ENCODE peak calls at places on chromosomes 1 and 21, in nine cellular contexts. L, E, X, Z, W, K, I, V and D are unnamed samples.

GRCh38 chr21:39705849-39706248 is 39.1 kb upstream of the IGSF5 start:
- DNase-seq in Z (no peak), I (peak; percentile 41), K (no peak), E (no peak), X (peak; percentile 38), V (no peak), W (no peak), L (no peak), D (no peak)

GRCh38 chr21:38768385-38769071 is 37.2 kb upstream of the ETS2 start:
- DNase-seq in E (no peak), L (no peak), X (peak; percentile 95), V (no peak), K (peak; percentile 5), W (no peak), I (peak; percentile 92), Z (no peak), D (no peak)

GRCh38 chr1:44327679-44328491 is 27.2 kb downstream of the ERI3 start:
- DNase-seq in W (no peak), K (no peak), I (peak; percentile 99), Z (peak; percentile 94), V (no peak), X (peak; percentile 100), L (peak; percentile 74), E (peak; percentile 73), D (peak; percentile 92)

GRCh38 chr1:199460933-199461332 is 566.6 kb upstream of the NR5A2 start:
- DNase-seq in Z (no peak), X (peak; percentile 17), L (no peak), I (no peak), E (no peak), W (no peak), V (no peak), K (no peak), D (no peak)

GRCh38 chr1:112614460-112615065 is 4.4 kb downstream of the ST7L start:
- DNase-seq in L (no peak), E (peak; percentile 31), X (peak; percentile 64), K (no peak), W (no peak), V (no peak), I (peak; percentile 80), Z (no peak), D (no peak)

GRCh38 chr1:59061876-59062275 is 235.0 kb upstream of the FGGY start:
- DNase-seq in I (peak; percentile 95), K (no peak), W (no peak), E (no peak), L (no peak), V (peak; percentile 10), X (peak; percentile 87), Z (peak; percentile 90), D (no peak)

GRCh38 chr1:110005971-110006370 is 21.4 kb downstream of the AHCYL1 start:
- DNase-seq in Z (no peak), L (no peak), X (peak; percentile 48), I (peak; percentile 46), K (no peak), W (no peak), V (no peak), E (no peak), D (no peak)

GRCh38 chr1:28751315-28752056 is 14.7 kb downstream of the YTHDF2 start:
- DNase-seq in E (no peak), X (peak; percentile 83), I (peak; percentile 30), V (no peak), L (no peak), W (no peak), Z (no peak), K (no peak), D (no peak)

GRCh38 chr1:22627331-22627730 is 9.1 kb upstream of the C1QA start:
- DNase-seq in K (no peak), L (no peak), W (no peak), E (no peak), I (no peak), Z (no peak), X (no peak), V (no peak), D (no peak)

GRCh38 chr1:67948155-67949075 is 102.0 kb downstream of the DIRAS3 start:
- DNase-seq in L (no peak), K (no peak), E (no peak), Z (no peak), V (no peak), I (peak; percentile 86), W (no peak), X (peak; percentile 88), D (no peak)

GRCh38 chr1:192805832-192806323 is 3.0 kb upstream of the RGS2 start:
- DNase-seq in L (no peak), Z (no peak), W (no peak), X (peak; percentile 98), E (no peak), I (peak; percentile 94), V (no peak), K (no peak), D (no peak)

GRCh38 chr1:119631433-119632102 is 16.5 kb downstream of the ZNF697 start:
- DNase-seq in I (peak; percentile 78), L (no peak), W (no peak), K (no peak), E (peak; percentile 23), X (peak; percentile 91), V (peak; percentile 24), Z (peak; percentile 92), D (no peak)

GRCh38 chr1:241715956-241716355 is 63.9 kb downstream of the WDR64 start:
- DNase-seq in L (no peak), X (peak; percentile 39), Z (no peak), E (no peak), I (peak; percentile 25), W (no peak), K (no peak), V (no peak), D (no peak)

GRCh38 chr1:225880636-225881035 is 1.5 kb downstream of the TMEM63A start:
- DNase-seq in L (no peak), V (no peak), E (no peak), Z (no peak), K (no peak), W (no peak), I (peak; percentile 21), X (no peak), D (no peak)

GRCh38 chr1:13646533-13646932 is 53.5 kb upstream of the PRDM2 start:
- DNase-seq in L (no peak), Z (no peak), K (no peak), I (no peak), X (no peak), W (no peak), E (no peak), V (no peak), D (no peak)